ENCODE peak calls at places on chromosomes 6 and 20, in nine cellular contexts. E is stomach, U is PC-3, T is esophagus squamous epithelium, M is iPS DF 6.9, S is GM23248, G is PC-9, R is hepatocyte, F is IMR-90. H is an unnamed sample. For H3K4me1 and H3K36me3, the result is how much of the 10 kb centered on the place peaks cover.

GRCh38 chr6:37615564-37616340 is 81.9 kb downstream of the MDGA1 start:
- DNase-seq in T (no peak), M (no peak), S (peak), E (no peak), R (no peak), F (no peak), U (no peak), G (no peak), H (no peak)

GRCh38 chr6:130047440-130047995 is 29.1 kb downstream of the L3MBTL3 start:
- DNase-seq in F (peak), T (no peak), R (no peak), G (no peak), M (no peak), S (peak), E (no peak), U (no peak), H (no peak)

GRCh38 chr6:71585472-71585871 is 296.9 kb downstream of the OGFRL1 start:
- DNase-seq in U (no peak), E (no peak), M (no peak), F (no peak), R (no peak), G (no peak), S (no peak), T (no peak), H (peak)

GRCh38 chr20:17669306-17669931 is 12.6 kb downstream of the RRBP1 start:
- DNase-seq in R (no peak), U (no peak), E (no peak), F (no peak), G (no peak), T (no peak), M (no peak), S (peak), H (no peak)

GRCh38 chr6:113690255-113690956 is 166.7 kb upstream of the MARCKS start:
- DNase-seq in T (no peak), F (peak), E (no peak), S (peak), G (peak), M (no peak), R (no peak), U (peak), H (no peak)

GRCh38 chr20:45934587-45935415 is at the start of gene PCIF1:
- DNase-seq in M (peak), T (peak), S (peak), U (peak), E (peak), F (peak), R (peak), G (peak), H (peak)

GRCh38 chr20:24619212-24619611 is 149.8 kb downstream of the SYNDIG1 start:
- DNase-seq in M (no peak), T (no peak), G (no peak), S (no peak), F (no peak), R (no peak), E (no peak), U (no peak), H (no peak)

GRCh38 chr6:9064156-9064555 is 628.8 kb upstream of the SLC35B3 start:
- DNase-seq in E (no peak), F (no peak), S (no peak), T (no peak), U (peak), G (no peak), M (no peak), R (no peak), H (no peak)

GRCh38 chr20:51077601-51078000 is 54.7 kb upstream of the KCNG1 start:
- DNase-seq in F (no peak), E (no peak), T (no peak), S (no peak), U (no peak), R (no peak), G (no peak), M (no peak), H (no peak)

GRCh38 chr20:42567409-42567808 is 622.3 kb downstream of the PTPRT start:
- DNase-seq in M (no peak), G (no peak), E (no peak), R (no peak), U (no peak), T (no peak), F (no peak), S (no peak), H (no peak)

GRCh38 chr20:15637971-15638754 is 935.1 kb downstream of the KIF16B start:
- DNase-seq in G (no peak), T (no peak), M (no peak), R (no peak), E (peak), U (peak), S (no peak), F (no peak), H (no peak)

GRCh38 chr6:89375427-89375868 is 22.9 kb upstream of the UBE2J1 start:
- DNase-seq in U (peak), S (no peak), T (peak), R (peak), E (peak), G (peak), M (no peak), F (no peak), H (peak)

GRCh38 chr20:1346322-1346969 is 17.5 kb upstream of the SDCBP2 start:
- DNase-seq in G (no peak), U (no peak), R (no peak), M (no peak), E (no peak), S (no peak), F (no peak), T (no peak), H (no peak)

GRCh38 chr6:27814665-27815424 is 97.4 kb downstream of the OR2B2 start:
- DNase-seq in G (peak), F (peak), R (peak), T (no peak), S (peak), M (no peak), U (peak), E (peak), H (peak)

GRCh38 chr20:40797425-40797824 is 108.4 kb upstream of the MAFB start:
- DNase-seq in M (no peak), T (no peak), S (peak), G (no peak), F (peak), R (peak), E (peak), U (peak), H (no peak)

GRCh38 chr20:53126185-53126584 is 154.0 kb downstream of the TSHZ2 start:
- DNase-seq in U (no peak), S (no peak), T (no peak), G (no peak), F (no peak), M (no peak), E (no peak), R (no peak), H (no peak)

GRCh38 chr6:35737413-35738211 is 780 bp downstream of the ARMC12 start:
- DNase-seq in M (no peak), R (peak), E (no peak), T (no peak), U (peak), S (peak), G (no peak), F (peak), H (no peak)

GRCh38 chr6:2807342-2808090 is 34.1 kb downstream of the SERPINB1 start:
- DNase-seq in S (no peak), R (no peak), U (no peak), F (peak), M (no peak), E (no peak), G (no peak), T (no peak), H (no peak)

GRCh38 chr6:119129968-119130484 is 51.6 kb upstream of the FAM184A start:
- DNase-seq in F (peak), M (no peak), R (no peak), E (no peak), S (peak), U (peak), T (no peak), G (no peak), H (no peak)

GRCh38 chr6:73738367-73739028 is 42.5 kb downstream of the CD109 start:
- DNase-seq in F (no peak), S (no peak), G (no peak), M (no peak), U (peak), T (no peak), E (no peak), R (no peak), H (no peak)

GRCh38 chr6:40796280-40797223 is 209.4 kb upstream of the LRFN2 start:
- DNase-seq in G (no peak), T (no peak), M (no peak), U (no peak), E (no peak), R (peak), F (no peak), S (peak), H (no peak)

GRCh38 chr20:63002511-63002910 is 4.3 kb downstream of the BHLHE23 start:
- DNase-seq in G (no peak), U (peak), S (no peak), M (no peak), T (no peak), E (no peak), R (no peak), F (no peak), H (no peak)
- H3K4me1 ChIP-seq in G (under half), U (under half), S (under half), M (under half), T (under half), E (under half), R (under half), F (under half), H (under half)

GRCh38 chr20:58227391-58228102 is 906 bp downstream of the ANKRD60 start:
- DNase-seq in T (no peak), E (no peak), S (no peak), U (no peak), F (no peak), R (no peak), M (no peak), G (no peak), H (no peak)

GRCh38 chr20:58229198-58229802 is 847 bp upstream of the ANKRD60 start:
- DNase-seq in F (peak), R (no peak), G (no peak), U (no peak), T (no peak), E (no peak), M (no peak), S (no peak), H (no peak)

GRCh38 chr20:58228484-58229197 is at the start of gene ANKRD60:
- DNase-seq in F (peak), R (peak), U (no peak), T (no peak), M (no peak), G (no peak), S (peak), E (no peak), H (no peak)

GRCh38 chr20:58225490-58226200 is 2.8 kb downstream of the ANKRD60 start:
- DNase-seq in F (no peak), R (no peak), M (no peak), U (no peak), E (no peak), G (no peak), T (no peak), S (peak), H (no peak)

DNA sequence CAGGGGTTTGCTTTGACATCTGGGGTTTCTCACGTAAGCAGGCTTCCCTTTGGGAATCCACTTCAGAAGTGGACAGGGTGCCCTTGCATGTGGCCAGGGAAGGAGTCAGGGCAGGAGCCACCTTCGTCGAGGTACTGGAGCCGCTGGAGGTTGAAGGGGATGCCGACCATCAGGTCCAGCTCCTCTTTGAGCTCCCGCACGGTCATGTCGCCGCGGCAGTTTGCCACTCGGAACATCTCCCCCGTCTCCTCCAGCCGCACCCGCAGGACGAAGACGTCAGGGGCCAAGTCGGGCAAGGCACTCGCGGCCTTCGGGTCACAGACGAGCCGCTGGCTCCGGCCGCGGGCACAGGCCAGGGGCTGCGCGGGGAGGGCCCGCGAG is 360 bp downstream of the ANKRD60 start:
- DNase-seq in T (no peak), E (no peak), G (no peak), R (no peak), S (peak), M (no peak), F (peak), U (no peak), H (no peak)
- H3K4me3 ChIP-seq in T (peak), E (peak), G (no peak), R (no peak), S (peak), M (peak), F (peak), U (no peak), H (no peak)

GRCh38 chr6:109348246-109348645 is 34.0 kb downstream of the CD164 start:
- DNase-seq in U (no peak), M (no peak), S (no peak), T (no peak), E (no peak), R (no peak), G (no peak), F (no peak), H (peak)
- H3K36me3 ChIP-seq in U (under half), M (under half), S (under half), T (under half), E (under half), R (under half), G (under half), F (under half), H (under half)

DNA sequence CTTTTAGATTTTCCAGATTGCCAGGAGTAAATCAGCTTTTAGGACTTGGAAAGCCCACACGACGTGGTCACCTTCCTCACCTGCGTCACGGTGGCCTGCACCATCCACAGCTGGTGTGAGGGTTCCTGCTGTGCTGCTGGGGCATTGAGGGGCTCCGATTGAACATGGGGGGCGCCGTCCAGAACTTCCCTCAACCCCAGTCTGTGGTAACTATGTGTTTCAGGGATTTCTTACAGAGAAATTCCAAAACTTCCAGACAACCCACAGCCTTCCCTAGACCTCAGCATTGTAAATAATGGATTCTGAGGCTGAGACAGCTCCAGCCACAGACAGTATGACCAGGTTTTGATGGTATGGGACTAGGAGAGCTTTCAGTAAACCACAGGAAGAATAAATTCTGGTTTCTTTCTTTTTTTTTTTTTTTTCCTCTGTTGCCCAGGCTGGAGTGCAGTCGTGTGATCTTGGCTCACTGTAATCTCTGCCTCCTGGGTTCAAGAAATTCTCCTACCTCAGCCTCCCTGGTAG is 46.7 kb upstream of the IRF4 start:
- DNase-seq in U (no peak), G (no peak), E (no peak), R (no peak), M (no peak), S (no peak), F (peak), T (no peak), H (peak)
- H3K4me1 ChIP-seq in U (under half), G (under half), E (under half), R (under half), M (under half), S (under half), F (under half), T (under half), H (under half)

DNA sequence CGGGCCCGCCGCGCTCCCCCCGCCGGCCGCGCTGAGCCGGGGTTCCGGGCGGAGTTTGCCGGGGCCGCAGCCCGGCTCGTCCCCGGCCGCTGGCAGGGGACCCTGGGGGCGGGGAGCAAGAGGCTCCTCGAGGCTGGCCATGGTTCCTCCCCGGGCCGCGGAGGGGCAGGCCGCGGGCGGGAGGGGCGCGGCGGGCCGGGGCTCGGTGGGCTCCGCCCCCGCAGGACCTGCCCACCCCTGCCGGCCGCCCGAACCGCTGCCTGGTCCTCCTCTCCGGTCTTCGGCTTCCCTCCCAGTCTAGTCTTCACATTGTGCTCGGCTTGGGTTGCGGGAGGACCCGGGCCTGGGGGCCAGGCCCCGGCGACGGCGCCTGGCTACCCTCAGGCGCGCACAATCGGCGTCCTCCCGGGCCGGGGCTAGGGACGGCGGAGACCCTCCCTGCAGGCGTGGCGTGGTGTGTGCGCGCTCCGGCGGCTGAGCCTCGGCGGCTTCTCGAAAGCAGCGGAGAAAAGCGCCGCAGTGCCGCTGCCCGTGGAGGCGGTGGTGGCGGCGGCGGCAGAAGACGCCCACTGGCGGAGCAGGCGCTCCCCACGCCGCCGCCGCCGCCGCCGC is at the start of gene PDE10A:
- DNase-seq in S (peak), T (no peak), F (peak), M (no peak), E (peak), R (peak), U (no peak), G (no peak), H (peak)
- H3K4me3 ChIP-seq in S (peak), T (peak), F (peak), M (peak), E (peak), R (peak), U (peak), G (no peak), H (peak)

H was measured in aorta.